ENCODE peak calls at places on chromosomes 16 and 17, in four cellular contexts. J, Q, I and U are unnamed samples.
A peak's percentile ranks its signal among the peaks of the same experiment; 100 is the strongest.

GRCh38 chr17:82678265-82678891 is 20.1 kb downstream of the RAB40B start:
- DNase-seq in J (no peak), Q (no peak), I (peak; percentile 39), U (no peak)

GRCh38 chr17:35051579-35052239 is 11.8 kb downstream of the RFFL start:
- DNase-seq in J (no peak), Q (no peak), I (no peak), U (no peak)

GRCh38 chr17:29156781-29157180 is 23.4 kb downstream of the MYO18A start:
- DNase-seq in J (no peak), Q (no peak), I (peak; percentile 57), U (no peak)

GRCh38 chr16:68892214-68892613 is 48.9 kb downstream of the TANGO6 start:
- DNase-seq in J (no peak), Q (no peak), I (no peak), U (no peak)

GRCh38 chr17:73591278-73592078 is 52.8 kb downstream of the SDK2 start:
- DNase-seq in J (no peak), Q (no peak), I (no peak), U (no peak)

GRCh38 chr16:23676924-23677480 is 1.7 kb upstream of the PLK1 start:
- DNase-seq in J (no peak), Q (no peak), I (no peak), U (no peak)

GRCh38 chr16:10949424-10949970 is 5.1 kb downstream of the CLEC16A start:
- DNase-seq in J (no peak), Q (peak; percentile 43), I (no peak), U (peak; percentile 65)

GRCh38 chr17:49101054-49101534 is 31.5 kb upstream of the B4GALNT2 start:
- DNase-seq in J (peak; percentile 76), Q (no peak), I (no peak), U (no peak)

GRCh38 chr17:81536299-81537290 is 8.4 kb downstream of the FSCN2 start:
- DNase-seq in J (no peak), Q (peak; percentile 52), I (no peak), U (peak; percentile 88)

GRCh38 chr16:64152010-64152767 is 969.7 kb downstream of the CDH11 start:
- DNase-seq in J (no peak), Q (no peak), I (no peak), U (no peak)

GRCh38 chr16:68015681-68016080 is at the start of gene DPEP2NB:
- DNase-seq in J (no peak), Q (no peak), I (no peak), U (no peak)

GRCh38 chr16:88804552-88805339 is 1.2 kb downstream of the CDT1 start:
- DNase-seq in J (no peak), Q (no peak), I (no peak), U (peak; percentile 93)

GRCh38 chr17:59785091-59785799 is 77.8 kb downstream of the VMP1 start:
- DNase-seq in J (no peak), Q (no peak), I (no peak), U (no peak)